ENCODE peak calls at places on chromosomes 2 and 18, in six cellular contexts. C is astrocyte, E is IMR-90, F is fibroblast of lung, P is SK-N-SH, I is GM23248. X is an unnamed sample.

GRCh38 chr18:4672152-4672551 is 217.0 kb upstream of the DLGAP1 start:
- DNase-seq in C (no peak), E (no peak), F (no peak), P (no peak), I (no peak), X (no peak)

GRCh38 chr2:2588777-2589176 is 257.7 kb upstream of the MYT1L start:
- DNase-seq in C (no peak), E (no peak), F (no peak), P (no peak), I (no peak), X (no peak)

GRCh38 chr2:221958224-221958623 is 340.6 kb downstream of the PAX3 start:
- DNase-seq in C (no peak), E (no peak), F (no peak), P (no peak), I (peak; percentile 8), X (no peak)

GRCh38 chr2:187117483-187117882 is 268.5 kb upstream of the ZSWIM2 start:
- DNase-seq in C (no peak), E (no peak), F (no peak), P (no peak), I (peak; percentile 3), X (no peak)

GRCh38 chr18:54717673-54718435 is 110.4 kb upstream of the RAB27B start:
- DNase-seq in C (peak; percentile 35), E (no peak), F (no peak), P (peak; percentile 56), I (no peak), X (no peak)

GRCh38 chr2:128278979-128279378 is 39.7 kb downstream of the HS6ST1 start:
- DNase-seq in C (no peak), E (no peak), F (no peak), P (no peak), I (no peak), X (no peak)

GRCh38 chr2:5915926-5916325 is 223.7 kb downstream of the SOX11 start:
- DNase-seq in C (peak; percentile 15), E (peak; percentile 54), F (peak; percentile 44), P (no peak), I (peak; percentile 0), X (peak; percentile 50)

GRCh38 chr2:111669928-111670695 is 213.9 kb downstream of the ANAPC1 start:
- DNase-seq in C (no peak), E (peak; percentile 19), F (peak; percentile 39), P (no peak), I (no peak), X (no peak)

GRCh38 chr2:26598336-26599006 is 42.7 kb downstream of the CIB4 start:
- DNase-seq in C (no peak), E (no peak), F (no peak), P (no peak), I (no peak), X (no peak)

GRCh38 chr2:12396699-12397098 is 320.0 kb upstream of the TRIB2 start:
- DNase-seq in C (no peak), E (no peak), F (no peak), P (no peak), I (no peak), X (no peak)

GRCh38 chr2:203446780-203447179 is 88.3 kb downstream of the RAPH1 start:
- DNase-seq in C (no peak), E (no peak), F (no peak), P (no peak), I (no peak), X (no peak)

GRCh38 chr2:238505119-238505891 is 78.6 kb downstream of the ASB1 start:
- DNase-seq in C (peak; percentile 41), E (peak; percentile 30), F (no peak), P (no peak), I (no peak), X (no peak)

GRCh38 chr18:7094432-7094831 is 23.2 kb downstream of the LAMA1 start:
- DNase-seq in C (no peak), E (no peak), F (no peak), P (no peak), I (no peak), X (no peak)

GRCh38 chr18:10908760-10909159 is 240.6 kb downstream of the PIEZO2 start:
- DNase-seq in C (no peak), E (no peak), F (no peak), P (no peak), I (no peak), X (no peak)

DNA sequence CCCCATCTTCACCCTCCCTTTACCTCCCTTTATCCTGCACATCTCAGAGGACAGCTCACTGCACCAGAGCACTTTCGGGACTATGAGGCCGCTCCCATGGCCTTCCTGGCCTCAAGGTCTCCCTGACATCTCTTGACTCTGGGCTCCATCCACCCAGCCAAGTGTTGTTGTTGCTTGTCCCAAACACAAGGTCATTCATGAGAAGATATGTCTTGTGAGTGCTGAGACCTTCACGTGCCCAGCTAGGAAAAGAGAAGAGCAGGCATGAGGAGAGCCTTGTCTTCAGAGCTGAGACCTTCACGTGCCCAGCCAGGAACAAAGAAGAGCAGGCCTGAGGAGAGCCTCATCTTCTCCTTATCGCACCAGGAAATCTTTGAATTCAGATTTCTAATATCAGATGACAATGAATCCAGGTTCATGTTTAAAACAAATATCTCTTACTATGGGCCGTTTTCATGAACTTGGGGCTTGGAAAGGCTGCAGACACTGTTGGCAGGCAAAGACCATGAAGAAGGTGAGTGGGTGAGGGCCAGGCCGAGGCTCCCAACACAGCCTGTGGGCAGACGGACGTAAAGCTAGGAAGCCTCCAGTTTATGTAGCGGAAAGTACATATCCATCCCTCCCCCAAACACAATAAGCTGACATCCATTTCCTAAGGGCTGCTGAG is 256.1 kb downstream of the NDUFA10 start:
- DNase-seq in C (no peak), E (no peak), F (no peak), P (no peak), I (no peak), X (no peak)
- H2AFZ ChIP-seq in C (no peak overlapping the region), E (no peak overlapping the region), F (no peak overlapping the region), P (no peak overlapping the region), I (no peak overlapping the region), X (no peak overlapping the region)

GRCh38 chr2:88865801-88866353 is 174.4 kb downstream of the RPIA start:
- DNase-seq in C (no peak), E (no peak), F (no peak), P (no peak), I (no peak), X (no peak)

GRCh38 chr2:88871336-88871735 is 179.9 kb downstream of the RPIA start:
- DNase-seq in C (no peak), E (no peak), F (no peak), P (no peak), I (no peak), X (no peak)

GRCh38 chr2:88868861-88869260 is 177.4 kb downstream of the RPIA start:
- DNase-seq in C (no peak), E (no peak), F (no peak), P (no peak), I (no peak), X (no peak)

GRCh38 chr2:88870267-88870839 is 178.9 kb downstream of the RPIA start:
- DNase-seq in C (no peak), E (no peak), F (no peak), P (no peak), I (no peak), X (no peak)

GRCh38 chr2:88866756-88867155 is 175.3 kb downstream of the RPIA start:
- DNase-seq in C (no peak), E (no peak), F (no peak), P (no peak), I (no peak), X (no peak)
- H3K4me3 ChIP-seq in C (no peak overlapping the region), E (no peak overlapping the region), F (no peak overlapping the region), P (no peak overlapping the region), I (no peak overlapping the region), X (no peak overlapping the region)

GRCh38 chr2:161415467-161416293 is 417 bp upstream of the TBR1 start:
- DNase-seq in C (no peak), E (no peak), F (peak; percentile 15), P (peak; percentile 64), I (no peak), X (no peak)

GRCh38 chr2:161417428-161418274 is 1.6 kb downstream of the TBR1 start:
- DNase-seq in C (no peak), E (no peak), F (no peak), P (no peak), I (no peak), X (no peak)

GRCh38 chr2:161416633-161417427 is 733 bp downstream of the TBR1 start:
- DNase-seq in C (no peak), E (no peak), F (no peak), P (peak; percentile 52), I (peak; percentile 14), X (no peak)

GRCh38 chr2:161415041-161415440 is 1.1 kb upstream of the TBR1 start:
- DNase-seq in C (no peak), E (no peak), F (no peak), P (peak; percentile 41), I (peak; percentile 14), X (no peak)

GRCh38 chr2:161416294-161416632 is at the start of gene TBR1:
- DNase-seq in C (no peak), E (no peak), F (peak; percentile 21), P (peak; percentile 41), I (peak; percentile 43), X (no peak)
- H3K27me3 ChIP-seq in C (peaks cover 66% of the 10 kb centered on the region), E (peaks cover 62% of the 10 kb centered on the region), F (peaks cover 59% of the 10 kb centered on the region), P (peaks cover 55% of the 10 kb centered on the region), I (peaks cover 64% of the 10 kb centered on the region), X (peaks cover 87% of the 10 kb centered on the region)

GRCh38 chr2:181397331-181397730 is 59.9 kb upstream of the ITGA4 start:
- DNase-seq in C (no peak), E (no peak), F (no peak), P (no peak), I (no peak), X (no peak)

GRCh38 chr2:181394741-181395437 is 62.3 kb upstream of the ITGA4 start:
- DNase-seq in C (no peak), E (no peak), F (no peak), P (no peak), I (no peak), X (no peak)

GRCh38 chr2:181396575-181397062 is 60.6 kb upstream of the ITGA4 start:
- DNase-seq in C (peak; percentile 72), E (no peak), F (peak; percentile 12), P (no peak), I (peak; percentile 14), X (no peak)

GRCh38 chr2:181398000-181398399 is 59.2 kb upstream of the ITGA4 start:
- DNase-seq in C (no peak), E (no peak), F (no peak), P (no peak), I (no peak), X (no peak)

DNA sequence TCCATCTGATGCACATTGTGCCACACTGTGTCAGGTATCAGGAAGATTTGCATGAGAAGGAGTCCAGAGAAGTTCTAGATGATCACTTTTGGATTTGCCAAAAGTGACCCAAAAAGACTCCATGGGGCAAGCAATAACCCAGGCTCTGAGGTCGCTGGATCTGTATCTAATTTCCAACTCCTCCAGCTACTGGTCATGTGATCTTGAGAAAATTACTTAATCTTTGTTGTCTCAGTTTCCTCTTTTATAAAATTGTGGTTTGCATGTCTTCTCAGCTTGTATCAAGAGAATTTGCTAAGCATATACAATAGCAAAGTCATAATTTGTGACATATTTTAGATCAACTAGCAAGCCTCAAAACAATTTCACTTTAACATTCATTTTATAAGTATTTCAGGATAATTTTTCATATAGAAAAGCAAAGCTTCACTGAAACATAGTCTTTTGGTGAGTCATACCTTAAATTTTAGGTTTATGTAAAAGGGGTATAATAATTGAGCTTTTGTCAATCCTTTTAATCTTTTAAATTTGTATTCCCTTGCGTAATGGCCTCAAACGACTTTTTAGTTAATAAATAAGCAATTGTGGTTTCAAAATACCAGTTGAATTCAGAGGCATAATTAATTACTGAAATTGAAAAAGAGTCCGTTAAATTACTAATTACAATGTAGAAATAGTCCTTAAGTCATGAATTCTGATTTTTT is 61.2 kb upstream of the ITGA4 start:
- DNase-seq in C (no peak), E (no peak), F (no peak), P (no peak), I (no peak), X (no peak)
- H2AFZ ChIP-seq in C (no peak overlapping the region), E (no peak overlapping the region), F (no peak overlapping the region), P (no peak overlapping the region), I (no peak overlapping the region), X (no peak overlapping the region)

X was measured in hepatocyte.